ENCODE peak calls at places on chromosome 6, in five cellular contexts. P, N, T, K and B are unnamed samples.
A peak's percentile ranks its signal among the peaks of the same experiment; 100 is the strongest.

GRCh38 chr6:132209351-132209750 is 191.9 kb downstream of the MOXD1 start:
- DNase-seq in K (no peak), T (no peak), P (peak; percentile 47), N (no peak), B (no peak)

GRCh38 chr6:50655848-50656453 is 57.4 kb upstream of the TFAP2D start:
- DNase-seq in T (peak; percentile 45), N (no peak), K (peak; percentile 45), P (peak; percentile 22), B (no peak)

GRCh38 chr6:53310751-53311585 is 37.8 kb downstream of the ELOVL5 start:
- DNase-seq in P (no peak), T (no peak), N (no peak), K (no peak), B (no peak)

GRCh38 chr6:36126121-36126520 is 4.2 kb upstream of the MAPK13 start:
- DNase-seq in K (no peak), T (no peak), N (no peak), P (no peak), B (no peak)

GRCh38 chr6:149403534-149403933 is 3.5 kb downstream of the SUMO4 start:
- DNase-seq in N (no peak), P (no peak), K (no peak), T (no peak), B (no peak)

GRCh38 chr6:15504581-15505350 is 158.1 kb downstream of the DTNBP1 start:
- DNase-seq in T (no peak), N (no peak), K (no peak), P (no peak), B (peak; percentile 91)

GRCh38 chr6:17580518-17581048 is 19.5 kb upstream of the FAM8A1 start:
- DNase-seq in K (peak; percentile 51), T (peak; percentile 0), P (no peak), N (no peak), B (peak; percentile 38)

GRCh38 chr6:72616406-72617015 is 5.4 kb upstream of the KCNQ5 start:
- DNase-seq in P (peak; percentile 14), T (peak; percentile 41), N (no peak), K (no peak), B (no peak)

GRCh38 chr6:167420858-167421766 is 96.2 kb downstream of the TTLL2 start:
- DNase-seq in N (no peak), P (no peak), K (no peak), T (no peak), B (no peak)

GRCh38 chr6:52635049-52635577 is 35.8 kb upstream of the TMEM14A start:
- DNase-seq in K (no peak), N (no peak), T (no peak), P (no peak), B (no peak)

GRCh38 chr6:166774292-166774691 is 147.2 kb upstream of the RPS6KA2 start:
- DNase-seq in P (no peak), N (no peak), K (no peak), T (no peak), B (no peak)

GRCh38 chr6:33787336-33787953 is 1.5 kb downstream of the LEMD2 start:
- DNase-seq in K (peak; percentile 66), P (peak; percentile 72), T (no peak), N (no peak), B (no peak)

GRCh38 chr6:105452376-105452775 is 49.5 kb upstream of the PREP start:
- DNase-seq in N (no peak), P (no peak), T (no peak), K (no peak), B (no peak)

GRCh38 chr6:105449756-105450390 is 47.0 kb upstream of the PREP start:
- DNase-seq in T (no peak), K (no peak), P (peak; percentile 21), N (no peak), B (no peak)

GRCh38 chr6:105453968-105454367 is 51.1 kb upstream of the PREP start:
- DNase-seq in K (no peak), T (no peak), N (no peak), P (no peak), B (no peak)

GRCh38 chr6:105458061-105458460 is 55.2 kb upstream of the PREP start:
- DNase-seq in K (no peak), T (no peak), N (no peak), P (no peak), B (no peak)

DNA sequence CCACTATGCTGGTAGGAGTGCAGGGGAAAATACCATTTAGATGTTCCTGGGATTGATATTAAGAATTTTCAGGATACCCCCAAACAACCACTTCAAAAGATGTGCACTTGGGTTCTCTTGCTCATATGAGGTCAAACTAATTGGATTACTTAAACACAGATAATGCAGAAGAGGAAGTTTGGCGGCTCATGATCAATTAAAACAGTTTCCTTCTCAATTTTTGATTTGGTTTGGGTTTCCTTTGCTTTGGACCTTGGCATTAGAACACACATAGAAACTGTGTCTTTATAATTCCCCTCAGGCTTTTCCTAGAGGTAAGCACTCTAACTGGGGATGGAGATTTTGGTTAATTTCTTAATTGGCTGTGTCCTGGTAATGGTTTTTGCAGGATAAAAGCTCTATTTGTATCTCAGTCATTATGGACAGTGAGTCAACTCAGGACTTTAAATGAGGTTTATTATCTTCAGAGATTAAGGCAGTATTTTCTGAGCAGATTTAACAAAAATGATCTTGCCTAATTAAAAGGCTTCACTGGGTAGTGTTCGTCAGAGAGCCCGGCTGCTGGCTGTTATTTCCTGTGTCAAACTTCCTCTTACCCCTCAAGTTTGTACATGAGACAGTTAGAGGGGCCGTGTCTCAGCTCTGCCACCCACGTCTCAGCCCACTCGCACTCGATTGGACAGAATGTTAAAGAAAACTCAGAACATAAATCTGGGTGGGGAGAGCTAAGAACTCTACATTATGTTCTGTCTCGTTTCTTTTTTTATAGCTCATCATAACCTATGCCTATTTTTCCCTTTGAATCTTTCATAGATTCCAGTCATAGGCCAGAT is 50.3 kb upstream of the PREP start:
- DNase-seq in T (no peak), K (no peak), P (no peak), N (no peak), B (no peak)
- H3K4me1 ChIP-seq in T (peaks cover 6% of the 10 kb centered on the region), K (no peaks in the 10 kb centered on the region), P (no peaks in the 10 kb centered on the region), N (no peaks in the 10 kb centered on the region), B (peaks cover 7% of the 10 kb centered on the region)

GRCh38 chr6:136503303-136503702 is 46.9 kb downstream of the MAP7 start:
- DNase-seq in P (peak; percentile 33), T (no peak), K (no peak), N (no peak), B (no peak)

GRCh38 chr6:136501081-136501480 is 49.1 kb downstream of the MAP7 start:
- DNase-seq in K (no peak), T (no peak), P (peak; percentile 81), N (no peak), B (no peak)

GRCh38 chr6:136501514-136501913 is 48.7 kb downstream of the MAP7 start:
- DNase-seq in N (no peak), P (peak; percentile 16), T (no peak), K (no peak), B (no peak)

GRCh38 chr6:136500414-136500813 is 49.8 kb downstream of the MAP7 start:
- DNase-seq in K (no peak), T (no peak), P (no peak), N (no peak), B (no peak)

DNA sequence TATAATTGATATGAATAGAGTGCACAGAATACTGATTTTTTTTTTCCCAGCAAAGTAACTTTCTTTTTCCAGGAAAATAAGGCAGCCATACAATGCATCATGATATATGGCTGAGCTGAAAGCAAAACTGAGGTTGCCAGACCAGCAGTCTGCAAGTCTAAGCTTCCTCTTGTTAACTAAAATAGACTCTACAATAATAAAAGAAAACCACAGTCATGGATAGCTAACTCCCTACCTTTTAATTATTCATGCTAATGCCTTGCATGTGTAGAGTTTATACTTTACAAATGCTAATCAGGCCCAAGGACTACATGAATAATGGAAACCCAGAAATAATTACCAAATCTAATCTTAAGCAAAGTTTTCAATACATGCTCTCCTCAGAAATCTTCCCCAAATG is 47.4 kb downstream of the MAP7 start:
- DNase-seq in K (no peak), T (no peak), P (no peak), N (no peak), B (no peak)
- H3K4me3 ChIP-seq in K (no peak overlapping the region), T (no peak overlapping the region), P (no peak overlapping the region), N (no peak overlapping the region), B (no peak overlapping the region)

DNA sequence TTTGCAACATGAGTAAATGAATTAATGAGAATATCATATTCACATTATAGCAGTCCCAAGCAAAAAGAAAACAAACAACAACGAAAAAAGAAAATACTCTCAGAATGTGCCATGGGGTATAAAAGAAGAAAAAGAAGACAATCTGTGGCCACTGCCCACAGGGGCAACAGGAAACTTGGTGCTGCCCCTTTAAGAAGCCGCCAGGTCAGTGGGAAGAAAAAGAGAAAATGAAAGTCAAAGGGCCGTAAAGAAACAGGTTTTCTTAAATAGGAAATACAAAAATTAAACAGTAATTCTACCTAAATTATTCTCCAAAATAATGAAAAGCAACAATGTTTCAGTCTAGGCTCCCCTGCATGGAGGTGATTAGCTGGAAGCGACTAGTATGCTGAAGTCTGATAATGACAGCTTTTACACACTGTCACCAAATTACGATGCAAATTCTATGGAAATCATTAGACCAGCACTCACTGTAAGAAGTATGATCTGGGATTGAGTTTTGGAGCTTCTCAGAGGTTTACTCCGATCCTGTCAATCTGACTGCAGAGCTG is 23.6 kb downstream of the GMDS start:
- DNase-seq in T (no peak), N (no peak), P (no peak), K (no peak), B (no peak)
- H3K27ac ChIP-seq in T (no peak overlapping the region), N (peak overlapping the region; percentile 47), P (no peak overlapping the region), K (no peak overlapping the region), B (peak overlapping the region; percentile 25)

GRCh38 chr6:136955123-136955522 is 33.0 kb downstream of the SLC35D3 start:
- DNase-seq in T (no peak), N (no peak), K (no peak), P (no peak), B (no peak)
- H3K4me1 ChIP-seq in T (peaks cover 25% of the 10 kb centered on the region), N (no peaks in the 10 kb centered on the region), K (no peaks in the 10 kb centered on the region), P (peaks cover 7% of the 10 kb centered on the region), B (peaks cover 8% of the 10 kb centered on the region)

DNA sequence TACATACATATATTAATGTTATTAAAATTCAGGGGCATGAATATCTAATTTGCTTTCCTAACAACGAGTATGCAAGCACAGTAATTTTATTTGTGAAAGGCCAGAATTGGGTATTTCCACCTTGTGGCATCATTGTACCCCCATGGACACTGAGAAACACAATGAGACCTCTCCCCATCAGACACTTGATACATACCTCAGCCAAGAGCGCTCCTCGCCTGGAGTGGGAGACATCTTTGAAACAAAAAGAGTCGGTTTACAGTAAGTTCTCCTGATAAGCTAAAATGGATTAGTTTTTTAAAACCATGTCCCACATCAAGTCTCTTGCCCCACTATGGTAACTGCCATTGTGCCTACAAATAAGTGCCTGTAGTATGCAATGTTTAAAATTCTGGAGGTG is 2.1 kb downstream of the CNR1 start:
- DNase-seq in N (no peak), T (no peak), P (no peak), K (no peak), B (no peak)
- H3K4me3 ChIP-seq in N (no peak overlapping the region), T (no peak overlapping the region), P (no peak overlapping the region), K (peak overlapping the region; percentile 83), B (no peak overlapping the region)

GRCh38 chr6:125812394-125813231 is 21.9 kb downstream of the NCOA7 start:
- DNase-seq in N (no peak), K (no peak), T (no peak), P (peak; percentile 27), B (peak; percentile 90)
- H3K27ac ChIP-seq in N (peak overlapping the region; percentile 23), K (no peak overlapping the region), T (no peak overlapping the region), P (no peak overlapping the region), B (peak overlapping the region; percentile 88)

DNA sequence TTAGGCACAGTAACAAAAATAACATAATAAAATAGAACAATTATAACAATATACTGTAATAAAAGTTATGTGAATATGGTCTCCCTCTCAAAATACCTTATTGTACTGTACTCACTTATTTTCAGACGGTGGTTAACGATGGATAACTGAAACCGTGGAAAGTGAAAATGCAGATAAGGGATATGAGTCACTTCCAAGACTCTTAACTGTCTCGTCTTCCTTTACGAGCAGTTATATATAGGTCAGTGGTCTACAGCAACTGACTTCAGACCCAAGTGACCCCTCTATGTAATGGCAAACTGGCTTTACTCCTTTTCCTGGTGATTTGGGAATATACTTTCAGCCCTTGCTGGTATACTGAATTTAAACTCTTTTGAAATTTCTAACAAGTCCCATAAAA is 261.4 kb downstream of the SLC35F1 start:
- DNase-seq in T (no peak), K (no peak), P (no peak), N (no peak), B (no peak)
- H3K4me1 ChIP-seq in T (no peaks in the 10 kb centered on the region), K (no peaks in the 10 kb centered on the region), P (no peaks in the 10 kb centered on the region), N (no peaks in the 10 kb centered on the region), B (no peaks in the 10 kb centered on the region)